ENCODE peak calls at places on chromosome 18, in five cellular contexts. C, K, N, X and J are unnamed samples.

GRCh38 chr18:12908706-12909105 is 24.7 kb upstream of the PTPN2 start:
- DNase-seq in C (no peak), N (no peak), X (no peak), K (no peak), J (peak)

GRCh38 chr18:76351961-76352581 is 143.0 kb downstream of the ZNF516 start:
- DNase-seq in N (peak), K (peak), X (no peak), C (no peak), J (peak)

GRCh38 chr18:25490316-25490715 is 138.3 kb upstream of the ZNF521 start:
- DNase-seq in X (no peak), C (no peak), K (no peak), N (no peak), J (no peak)

GRCh38 chr18:67651438-67651837 is 134.9 kb upstream of the DSEL start:
- DNase-seq in X (no peak), C (no peak), N (no peak), K (no peak), J (no peak)

GRCh38 chr18:42289526-42289925 is 334.5 kb downstream of the PIK3C3 start:
- DNase-seq in X (no peak), N (no peak), K (no peak), C (no peak), J (no peak)

GRCh38 chr18:21897811-21898210 is 157.2 kb downstream of the MIB1 start:
- DNase-seq in K (peak), N (no peak), X (peak), C (peak), J (no peak)

GRCh38 chr18:24398515-24398914 is 891 bp upstream of the OSBPL1A start:
- DNase-seq in K (peak), N (no peak), X (no peak), C (no peak), J (peak)

GRCh38 chr18:2240311-2240705 is 331.0 kb downstream of the METTL4 start:
- DNase-seq in X (no peak), C (no peak), N (no peak), K (no peak), J (peak)

GRCh38 chr18:10499230-10499629 is 26.6 kb upstream of the NAPG start:
- DNase-seq in N (no peak), X (no peak), C (peak), K (no peak), J (no peak)

GRCh38 chr18:63962137-63962536 is 7.7 kb upstream of the SERPINB8 start:
- DNase-seq in K (no peak), C (no peak), N (no peak), X (no peak), J (no peak)

GRCh38 chr18:45658756-45659155 is 43.5 kb downstream of the SLC14A2 start:
- DNase-seq in N (no peak), X (no peak), C (no peak), K (no peak), J (no peak)

GRCh38 chr18:64017870-64018269 is 48.0 kb downstream of the SERPINB8 start:
- DNase-seq in N (no peak), X (no peak), K (no peak), C (no peak), J (peak)

GRCh38 chr18:65748321-65748720 is 2.5 kb upstream of the CDH7 start:
- DNase-seq in K (no peak), C (no peak), N (no peak), X (no peak), J (no peak)

GRCh38 chr18:9708882-9709877 is 1.1 kb downstream of the RAB31 start:
- DNase-seq in X (peak), N (peak), K (peak), C (peak), J (no peak)

GRCh38 chr18:58025733-58026132 is 18.3 kb upstream of the NEDD4L start:
- DNase-seq in K (no peak), N (no peak), X (no peak), C (no peak), J (peak)

GRCh38 chr18:56574827-56575226 is 63.6 kb downstream of the TXNL1 start:
- DNase-seq in N (peak), K (no peak), C (no peak), X (no peak), J (no peak)

GRCh38 chr18:50429207-50429948 is 54.5 kb downstream of the SKA1 start:
- DNase-seq in K (no peak), C (no peak), X (peak), N (no peak), J (no peak)

GRCh38 chr18:9663377-9663776 is 44.7 kb upstream of the RAB31 start:
- DNase-seq in N (no peak), X (no peak), C (no peak), K (no peak), J (no peak)

GRCh38 chr18:55150001-55150400 is 190.7 kb upstream of the CCDC68 start:
- DNase-seq in C (no peak), N (no peak), K (no peak), X (no peak), J (peak)

GRCh38 chr18:1784113-1784512 is 787.2 kb downstream of the METTL4 start:
- DNase-seq in C (no peak), K (no peak), N (no peak), X (no peak), J (no peak)

GRCh38 chr18:45684341-45685115 is 39.5 kb upstream of the SLC14A1 start:
- DNase-seq in X (no peak), K (no peak), N (no peak), C (no peak), J (peak)

GRCh38 chr18:77222464-77222863 is 27.2 kb upstream of the GALR1 start:
- DNase-seq in N (no peak), X (no peak), K (no peak), C (no peak), J (no peak)

GRCh38 chr18:72181241-72181764 is 362.8 kb downstream of the CBLN2 start:
- DNase-seq in X (no peak), C (peak), N (no peak), K (no peak), J (no peak)

GRCh38 chr18:11246883-11247282 is 97.5 kb upstream of the PIEZO2 start:
- DNase-seq in C (no peak), N (no peak), K (no peak), X (no peak), J (no peak)

GRCh38 chr18:76821875-76822509 is 365 bp upstream of the ZNF236 start:
- DNase-seq in C (peak), N (peak), K (peak), X (peak), J (peak)

GRCh38 chr18:80190311-80190710 is 57.0 kb downstream of the PARD6G start:
- DNase-seq in C (no peak), N (no peak), K (no peak), X (no peak), J (no peak)

GRCh38 chr18:70523798-70524182 is 234.9 kb downstream of the SOCS6 start:
- DNase-seq in C (no peak), K (no peak), X (no peak), N (no peak), J (no peak)

GRCh38 chr18:2848145-2848878 is 1.5 kb downstream of the EMILIN2 start:
- DNase-seq in X (no peak), K (no peak), N (no peak), C (no peak), J (no peak)

GRCh38 chr18:52615943-52616342 is 275.9 kb downstream of the DCC start:
- DNase-seq in K (no peak), C (no peak), X (no peak), N (no peak), J (no peak)

GRCh38 chr18:51196811-51197660 is 445 bp downstream of the MEX3C start:
- DNase-seq in X (no peak), N (peak), C (peak), K (peak), J (peak)

GRCh38 chr18:21080576-21080975 is 31.0 kb downstream of the ROCK1 start:
- DNase-seq in C (no peak), N (no peak), X (no peak), K (no peak), J (no peak)

GRCh38 chr18:80253871-80254492 is 6.7 kb upstream of the PARD6G start:
- DNase-seq in C (no peak), N (no peak), X (no peak), K (no peak), J (no peak)

GRCh38 chr18:79695856-79696850 is 16.6 kb downstream of the CTDP1 start:
- DNase-seq in C (no peak), X (no peak), K (no peak), N (no peak), J (no peak)

GRCh38 chr18:76530846-76531245 is 35.8 kb upstream of the ZNF516 start:
- DNase-seq in K (no peak), C (no peak), X (no peak), N (no peak), J (no peak)